ENCODE peak calls at places on chromosomes 2 and 18, in ten cellular contexts. O, X, L, H, S, I, Q, B, K and J are unnamed samples.

GRCh38 chr2:179417436-179417949 is 152.9 kb upstream of the SESTD1 start:
- DNase-seq in O (no peak), X (no peak), L (no peak), H (no peak), S (no peak), I (no peak), Q (no peak), B (no peak), K (no peak), J (no peak)

GRCh38 chr2:186135697-186136096 is 350.4 kb upstream of the ZC3H15 start:
- DNase-seq in O (no peak), X (no peak), L (peak), H (no peak), S (no peak), I (peak), Q (no peak), B (no peak), K (no peak), J (no peak)

GRCh38 chr2:116810645-116811044 is 1003.8 kb upstream of the DDX18 start:
- DNase-seq in O (no peak), X (no peak), L (no peak), H (no peak), S (no peak), I (no peak), Q (no peak), B (no peak), K (no peak), J (no peak)

GRCh38 chr2:241180495-241180894 is 8.0 kb upstream of the ANO7 start:
- DNase-seq in O (no peak), X (no peak), L (no peak), H (no peak), S (peak), I (no peak), Q (no peak), B (no peak), K (peak), J (no peak)

GRCh38 chr2:176187306-176188217 is 906 bp upstream of the HOXD1 start:
- DNase-seq in O (no peak), X (no peak), L (no peak), H (no peak), S (no peak), I (no peak), Q (no peak), B (no peak), K (peak), J (no peak)

GRCh38 chr2:190713476-190713875 is 64.6 kb downstream of the NAB1 start:
- DNase-seq in O (no peak), X (no peak), L (no peak), H (peak), S (no peak), I (no peak), Q (no peak), B (no peak), K (no peak), J (no peak)

GRCh38 chr2:221189431-221189830 is 382.7 kb downstream of the EPHA4 start:
- DNase-seq in O (no peak), X (no peak), L (no peak), H (no peak), S (no peak), I (no peak), Q (no peak), B (no peak), K (peak), J (no peak)

GRCh38 chr2:102841107-102841840 is 79.4 kb downstream of the TMEM182 start:
- DNase-seq in O (no peak), X (peak), L (peak), H (peak), S (no peak), I (no peak), Q (peak), B (peak), K (peak), J (peak)

GRCh38 chr2:47272905-47273758 is 118.0 kb upstream of the STPG4 start:
- DNase-seq in O (no peak), X (no peak), L (no peak), H (no peak), S (no peak), I (no peak), Q (no peak), B (no peak), K (no peak), J (no peak)

GRCh38 chr2:206915136-206915535 is 24.2 kb upstream of the CPO start:
- DNase-seq in O (no peak), X (peak), L (peak), H (peak), S (no peak), I (peak), Q (peak), B (no peak), K (no peak), J (no peak)

GRCh38 chr2:21395366-21395765 is 271.6 kb downstream of the TDRD15 start:
- DNase-seq in O (no peak), X (no peak), L (no peak), H (no peak), S (no peak), I (no peak), Q (no peak), B (peak), K (no peak), J (no peak)

GRCh38 chr18:22194151-22194598 is 24.8 kb downstream of the GATA6 start:
- DNase-seq in O (no peak), X (no peak), L (peak), H (peak), S (no peak), I (no peak), Q (no peak), B (no peak), K (no peak), J (no peak)

GRCh38 chr2:170141865-170142264 is 36.1 kb upstream of the MYO3B start:
- DNase-seq in O (no peak), X (peak), L (no peak), H (no peak), S (no peak), I (no peak), Q (no peak), B (no peak), K (no peak), J (no peak)

GRCh38 chr2:46802665-46803550 is 112.7 kb downstream of the MCFD2 start:
- DNase-seq in O (no peak), X (no peak), L (no peak), H (no peak), S (no peak), I (no peak), Q (no peak), B (no peak), K (no peak), J (no peak)

GRCh38 chr2:154537845-154538244 is 160.7 kb upstream of the KCNJ3 start:
- DNase-seq in O (no peak), X (no peak), L (no peak), H (no peak), S (no peak), I (no peak), Q (no peak), B (no peak), K (no peak), J (no peak)

GRCh38 chr2:206979922-206980321 is 40.6 kb downstream of the CPO start:
- DNase-seq in O (no peak), X (no peak), L (no peak), H (no peak), S (no peak), I (no peak), Q (no peak), B (no peak), K (no peak), J (no peak)

GRCh38 chr2:158668394-158668793 is 126.7 kb upstream of the DAPL1 start:
- DNase-seq in O (no peak), X (no peak), L (no peak), H (peak), S (no peak), I (no peak), Q (no peak), B (no peak), K (no peak), J (no peak)

GRCh38 chr2:103552775-103553174 is 790.9 kb downstream of the TMEM182 start:
- DNase-seq in O (no peak), X (no peak), L (no peak), H (no peak), S (no peak), I (no peak), Q (no peak), B (no peak), K (no peak), J (no peak)

GRCh38 chr18:7300971-7301553 is 70.2 kb downstream of the LRRC30 start:
- DNase-seq in O (no peak), X (no peak), L (peak), H (no peak), S (no peak), I (no peak), Q (no peak), B (no peak), K (no peak), J (no peak)

GRCh38 chr2:218072002-218072401 is 2.9 kb downstream of the RUFY4 start:
- DNase-seq in O (no peak), X (no peak), L (no peak), H (no peak), S (no peak), I (no peak), Q (no peak), B (no peak), K (no peak), J (no peak)

GRCh38 chr2:29443627-29444026 is 328.4 kb downstream of the CLIP4 start:
- DNase-seq in O (no peak), X (no peak), L (no peak), H (no peak), S (no peak), I (no peak), Q (peak), B (no peak), K (no peak), J (no peak)

GRCh38 chr2:235857613-235858012 is 310.6 kb downstream of the GBX2 start:
- DNase-seq in O (no peak), X (no peak), L (peak), H (peak), S (no peak), I (no peak), Q (peak), B (no peak), K (no peak), J (no peak)

GRCh38 chr2:186590538-186591441 is 934 bp downstream of the ITGAV start:
- DNase-seq in O (peak), X (peak), L (peak), H (peak), S (no peak), I (no peak), Q (peak), B (peak), K (no peak), J (no peak)

GRCh38 chr2:230942920-230943896 is 18.2 kb upstream of the GPR55 start:
- DNase-seq in O (no peak), X (peak), L (no peak), H (peak), S (peak), I (no peak), Q (no peak), B (no peak), K (no peak), J (no peak)

GRCh38 chr18:44411277-44411900 is 269.3 kb upstream of the SETBP1 start:
- DNase-seq in O (no peak), X (no peak), L (no peak), H (no peak), S (no peak), I (no peak), Q (no peak), B (no peak), K (no peak), J (no peak)

GRCh38 chr18:39911716-39912115 is 2043.3 kb upstream of the PIK3C3 start:
- DNase-seq in O (no peak), X (no peak), L (no peak), H (no peak), S (no peak), I (no peak), Q (no peak), B (no peak), K (no peak), J (no peak)

GRCh38 chr2:43515807-43516497 is 79.9 kb downstream of the THADA start:
- DNase-seq in O (no peak), X (no peak), L (no peak), H (no peak), S (no peak), I (no peak), Q (no peak), B (no peak), K (no peak), J (no peak)

GRCh38 chr2:62197017-62197586 is 1.2 kb downstream of the B3GNT2 start:
- DNase-seq in O (no peak), X (peak), L (no peak), H (no peak), S (no peak), I (no peak), Q (no peak), B (peak), K (no peak), J (no peak)

GRCh38 chr2:38751847-38752410 is 768 bp upstream of the SRSF7 start:
- DNase-seq in O (no peak), X (no peak), L (no peak), H (no peak), S (no peak), I (no peak), Q (no peak), B (no peak), K (no peak), J (no peak)

GRCh38 chr2:152098033-152098797 is 629 bp downstream of the CACNB4 start:
- DNase-seq in O (peak), X (peak), L (peak), H (peak), S (no peak), I (no peak), Q (no peak), B (no peak), K (peak), J (peak)

GRCh38 chr18:47323158-47323557 is 71.7 kb upstream of the SKOR2 start:
- DNase-seq in O (no peak), X (no peak), L (no peak), H (no peak), S (no peak), I (peak), Q (peak), B (no peak), K (no peak), J (no peak)

GRCh38 chr2:25409044-25409443 is 67.3 kb upstream of the DNMT3A start:
- DNase-seq in O (no peak), X (no peak), L (no peak), H (no peak), S (no peak), I (no peak), Q (no peak), B (no peak), K (no peak), J (no peak)

GRCh38 chr2:242020196-242021004 is 150.9 kb downstream of the RTP5 start:
- DNase-seq in O (peak), X (no peak), L (no peak), H (peak), S (no peak), I (no peak), Q (no peak), B (peak), K (no peak), J (peak)

GRCh38 chr2:43100883-43101662 is 125.3 kb downstream of the ZFP36L2 start:
- DNase-seq in O (peak), X (no peak), L (no peak), H (peak), S (no peak), I (no peak), Q (no peak), B (no peak), K (peak), J (peak)

GRCh38 chr2:32558492-32558891 is 69.4 kb upstream of the TTC27 start:
- DNase-seq in O (no peak), X (no peak), L (no peak), H (peak), S (no peak), I (no peak), Q (no peak), B (no peak), K (no peak), J (no peak)

GRCh38 chr18:24262097-24262496 is 123.2 kb downstream of the CABYR start:
- DNase-seq in O (no peak), X (no peak), L (no peak), H (no peak), S (no peak), I (no peak), Q (no peak), B (no peak), K (no peak), J (no peak)

GRCh38 chr2:2291500-2292260 is 39.4 kb downstream of the MYT1L start:
- DNase-seq in O (no peak), X (no peak), L (no peak), H (no peak), S (no peak), I (no peak), Q (no peak), B (no peak), K (peak), J (peak)

GRCh38 chr2:149732001-149732685 is 144.6 kb upstream of the MMADHC start:
- DNase-seq in O (no peak), X (no peak), L (peak), H (peak), S (no peak), I (peak), Q (peak), B (no peak), K (no peak), J (no peak)

GRCh38 chr2:85528355-85528754 is 10.6 kb upstream of the MAT2A start:
- DNase-seq in O (no peak), X (no peak), L (no peak), H (no peak), S (no peak), I (no peak), Q (no peak), B (no peak), K (no peak), J (no peak)

GRCh38 chr2:85525567-85525966 is 13.4 kb upstream of the MAT2A start:
- DNase-seq in O (no peak), X (no peak), L (no peak), H (no peak), S (no peak), I (no peak), Q (no peak), B (no peak), K (no peak), J (no peak)

GRCh38 chr2:85525029-85525428 is 13.9 kb upstream of the MAT2A start:
- DNase-seq in O (no peak), X (no peak), L (no peak), H (no peak), S (no peak), I (no peak), Q (no peak), B (no peak), K (no peak), J (no peak)

GRCh38 chr2:85529809-85530208 is 9.2 kb upstream of the MAT2A start:
- DNase-seq in O (no peak), X (no peak), L (no peak), H (no peak), S (no peak), I (no peak), Q (no peak), B (no peak), K (no peak), J (no peak)

GRCh38 chr2:85527787-85528186 is 11.2 kb upstream of the MAT2A start:
- DNase-seq in O (no peak), X (no peak), L (no peak), H (no peak), S (no peak), I (no peak), Q (no peak), B (no peak), K (no peak), J (no peak)
- TF ChIP-seq CTCF in O (no peak), X (no peak), L (no peak), H (no peak), S (no peak), I (no peak), Q (no peak), B (no peak), K (no peak), J (no peak)

DNA sequence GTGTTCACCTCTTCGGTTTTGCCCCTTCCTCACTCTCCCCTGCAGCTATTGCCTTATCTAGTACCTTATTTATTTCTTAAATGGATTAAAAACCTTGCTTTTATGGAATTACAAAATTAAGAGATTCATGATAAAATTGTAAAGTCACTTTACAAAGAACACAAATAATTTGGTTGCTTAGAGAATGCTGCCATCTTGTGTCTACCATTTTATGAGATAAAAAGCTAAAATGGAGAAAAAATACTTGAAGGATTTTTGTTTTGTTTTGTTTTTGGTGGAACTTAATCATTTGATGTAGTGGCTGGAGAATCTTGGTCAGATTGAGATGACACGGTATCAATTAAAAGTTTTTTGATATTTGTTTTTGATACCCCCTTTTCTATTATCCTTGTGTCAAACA is 69.6 kb downstream of the R3HDM1 start:
- DNase-seq in O (no peak), X (no peak), L (peak), H (peak), S (no peak), I (no peak), Q (no peak), B (peak), K (no peak), J (no peak)
- TF ChIP-seq CTCF in O (no peak), X (no peak), L (peak), H (no peak), S (no peak), I (no peak), Q (peak), B (peak), K (no peak), J (peak)

DNA sequence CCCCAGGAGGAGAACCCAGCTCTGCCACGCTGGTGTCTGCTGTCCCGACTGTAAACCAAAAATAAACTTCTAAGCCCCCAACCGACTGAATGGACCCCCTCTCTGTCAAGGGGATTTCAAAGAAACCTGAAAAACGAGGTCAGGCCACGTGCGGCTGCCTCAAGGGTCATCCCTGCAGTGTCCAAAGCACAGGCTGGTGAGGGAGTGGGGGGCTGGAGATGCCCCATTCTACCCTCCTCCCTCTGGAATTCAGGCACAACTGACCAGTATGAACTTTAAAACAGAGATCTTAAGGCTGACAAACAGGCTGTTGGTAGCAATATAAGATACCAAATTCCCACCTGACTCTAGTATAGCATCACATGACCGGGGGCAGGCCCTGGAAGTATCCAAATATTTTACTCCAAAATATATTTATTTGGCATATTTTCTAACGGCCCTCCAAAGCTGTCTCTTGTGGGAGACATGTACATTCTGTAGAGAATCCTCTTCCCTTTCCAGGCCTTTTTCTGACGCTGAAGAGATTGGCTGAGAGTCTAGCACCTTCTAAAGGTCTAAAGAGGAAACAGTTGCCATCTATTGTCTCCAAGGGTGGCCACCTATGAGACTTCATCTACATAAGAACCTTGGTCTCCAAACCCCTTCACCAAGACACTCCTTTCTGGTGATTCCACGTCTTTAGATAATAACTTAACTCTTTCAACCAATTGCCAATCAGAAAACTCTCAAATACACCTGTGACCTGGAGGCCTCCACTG is 40.4 kb upstream of the CTDP1 start:
- DNase-seq in O (no peak), X (no peak), L (peak), H (peak), S (no peak), I (no peak), Q (no peak), B (no peak), K (no peak), J (no peak)
- TF ChIP-seq CTCF in O (no peak), X (no peak), L (no peak), H (no peak), S (no peak), I (no peak), Q (no peak), B (no peak), K (no peak), J (peak)

GRCh38 chr2:229641676-229642075 is 72.7 kb downstream of the DNER start:
- DNase-seq in O (no peak), X (no peak), L (no peak), H (no peak), S (no peak), I (no peak), Q (no peak), B (no peak), K (no peak), J (no peak)
- TF ChIP-seq CTCF in O (no peak), X (no peak), L (peak), H (peak), S (no peak), I (peak), Q (peak), B (peak), K (no peak), J (no peak)